ENCODE peak calls at places on chromosomes 5 and 9, in five cellular contexts. H is CD8-positive, alpha-beta memory T cell; T is activated naive CD8-positive, alpha-beta T cell treated with anti-CD3 and anti-CD28 coated beads, Interleukin-2, amount 50 U/mL, for 24 hours; J is left ventricle myocardium inferior; S is H9. E is an unnamed sample.
A peak's percentile ranks its signal among the peaks of the same experiment; 100 is the strongest.

GRCh38 chr9:119004618-119004990 is 364.6 kb downstream of the BRINP1 start:
- DNase-seq in H (no peak), T (no peak), J (peak; percentile 48), S (no peak), E (no peak)

GRCh38 chr5:172497591-172498255 is 43.4 kb upstream of the SH3PXD2B start:
- DNase-seq in H (no peak), T (no peak), J (no peak), S (peak; percentile 10), E (no peak)

GRCh38 chr5:65928341-65928752 is 2.0 kb downstream of the ERBIN start:
- DNase-seq in H (no peak), T (no peak), J (no peak), S (no peak), E (no peak)

GRCh38 chr5:14109041-14109747 is 33.9 kb upstream of the TRIO start:
- DNase-seq in H (no peak), T (peak; percentile 8), J (no peak), S (no peak), E (peak; percentile 54)

GRCh38 chr9:98565152-98566135 is 143.3 kb downstream of the GABBR2 start:
- DNase-seq in H (no peak), T (no peak), J (no peak), S (no peak), E (no peak)

GRCh38 chr5:170693701-170694100 is 89.8 kb upstream of the GABRP start:
- DNase-seq in H (no peak), T (no peak), J (no peak), S (peak; percentile 54), E (no peak)

GRCh38 chr9:109779711-109780452 is at the start of gene PALM2AKAP2:
- DNase-seq in H (no peak), T (no peak), J (peak; percentile 78), S (peak; percentile 68), E (no peak)

GRCh38 chr5:143010335-143010734 is 240.2 kb downstream of the ARHGAP26 start:
- DNase-seq in H (no peak), T (no peak), J (no peak), S (no peak), E (no peak)

GRCh38 chr5:78813286-78813685 is 164.7 kb upstream of the LHFPL2 start:
- DNase-seq in H (no peak), T (no peak), J (no peak), S (no peak), E (no peak)